ENCODE peak calls at places on chromosomes 3 and 15, in nine cellular contexts. V is T-helper 2 cell; N is activated CD4-positive, alpha-beta T cell treated with anti-CD3 and anti-CD28 coated beads, Interleukin-2, amount 10 ng/mL, durations not matched to agents 7 days and 5 days; H is HS-27A; Q is left cardiac atrium; R is HuH-7.5; W is globus pallidus; K is activated CD8-positive, alpha-beta memory T cell treated with anti-CD3 and anti-CD28 coated beads for 1 hour; F is stomach. A is an unnamed sample.

GRCh38 chr3:177494216-177494615 is 296.9 kb upstream of the TBL1XR1 start:
- DNase-seq in V (no peak), N (no peak), H (no peak), Q (no peak), R (no peak), W (no peak), K (no peak), F (no peak), A (no peak)

GRCh38 chr3:127690106-127690505 is 17.4 kb downstream of the ABTB1 start:
- DNase-seq in V (no peak), N (no peak), H (peak), Q (peak), R (no peak), W (no peak), K (no peak), F (no peak), A (no peak)

GRCh38 chr15:66827039-66827697 is 125.1 kb downstream of the SMAD6 start:
- DNase-seq in V (no peak), N (no peak), H (no peak), Q (no peak), R (no peak), W (no peak), K (no peak), F (no peak), A (no peak)

GRCh38 chr3:53179580-53179979 is 18.6 kb downstream of the PRKCD start:
- DNase-seq in V (no peak), N (no peak), H (no peak), Q (no peak), R (no peak), W (no peak), K (no peak), F (no peak), A (no peak)

GRCh38 chr15:35246376-35246965 is 161.4 kb upstream of the NANOGP8 start:
- DNase-seq in V (no peak), N (no peak), H (no peak), Q (no peak), R (no peak), W (no peak), K (no peak), F (no peak), A (no peak)

GRCh38 chr3:98823791-98824190 is 60.7 kb downstream of the ST3GAL6 start:
- DNase-seq in V (no peak), N (no peak), H (no peak), Q (no peak), R (no peak), W (no peak), K (no peak), F (no peak), A (no peak)

GRCh38 chr3:57093489-57093888 is 33.0 kb downstream of the SPATA12 start:
- DNase-seq in V (no peak), N (no peak), H (no peak), Q (no peak), R (no peak), W (no peak), K (no peak), F (no peak), A (no peak)

GRCh38 chr3:35409991-35410390 is 229.3 kb upstream of the ARPP21 start:
- DNase-seq in V (no peak), N (no peak), H (no peak), Q (no peak), R (no peak), W (no peak), K (no peak), F (no peak), A (no peak)

GRCh38 chr3:69012111-69012835 is 1.2 kb downstream of the EOGT start:
- DNase-seq in V (no peak), N (no peak), H (no peak), Q (peak), R (no peak), W (no peak), K (no peak), F (no peak), A (no peak)

GRCh38 chr3:70849911-70850699 is 537.7 kb upstream of the MDFIC2 start:
- DNase-seq in V (no peak), N (no peak), H (peak), Q (peak), R (no peak), W (no peak), K (no peak), F (no peak), A (no peak)

GRCh38 chr3:106114220-106114619 is 245.4 kb upstream of the CBLB start:
- DNase-seq in V (no peak), N (no peak), H (no peak), Q (no peak), R (no peak), W (no peak), K (no peak), F (no peak), A (no peak)

GRCh38 chr15:52567886-52568568 is 803 bp downstream of the ARPP19 start:
- DNase-seq in V (no peak), N (peak), H (peak), Q (no peak), R (peak), W (no peak), K (no peak), F (peak), A (no peak)

GRCh38 chr3:142053835-142054234 is 95.5 kb downstream of the TFDP2 start:
- DNase-seq in V (no peak), N (no peak), H (no peak), Q (no peak), R (no peak), W (no peak), K (no peak), F (no peak), A (no peak)

GRCh38 chr3:23979569-23979968 is 34.5 kb downstream of the NR1D2 start:
- DNase-seq in V (no peak), N (no peak), H (no peak), Q (no peak), R (no peak), W (no peak), K (no peak), F (no peak), A (no peak)

GRCh38 chr3:189833266-189833665 is 202.1 kb downstream of the TP63 start:
- DNase-seq in V (no peak), N (no peak), H (no peak), Q (no peak), R (no peak), W (no peak), K (no peak), F (no peak), A (no peak)

GRCh38 chr15:82890338-82891024 is 62.0 kb downstream of the HOMER2 start:
- DNase-seq in V (no peak), N (no peak), H (no peak), Q (no peak), R (no peak), W (no peak), K (no peak), F (no peak), A (no peak)

GRCh38 chr3:141455603-141456327 is 31.1 kb upstream of the RASA2 start:
- DNase-seq in V (no peak), N (no peak), H (no peak), Q (no peak), R (no peak), W (no peak), K (no peak), F (no peak), A (no peak)

GRCh38 chr15:39874890-39875549 is 45.0 kb downstream of the GPR176 start:
- DNase-seq in V (no peak), N (peak), H (no peak), Q (no peak), R (no peak), W (peak), K (no peak), F (peak), A (no peak)

GRCh38 chr15:26095710-26096330 is 232.7 kb upstream of the ATP10A start:
- DNase-seq in V (no peak), N (no peak), H (no peak), Q (no peak), R (no peak), W (no peak), K (no peak), F (no peak), A (no peak)

GRCh38 chr3:64437126-64437525 is 211.9 kb upstream of the PRICKLE2 start:
- DNase-seq in V (no peak), N (no peak), H (no peak), Q (no peak), R (no peak), W (no peak), K (no peak), F (no peak), A (no peak)

GRCh38 chr3:167480748-167481147 is 6.9 kb upstream of the SERPINI2 start:
- DNase-seq in V (no peak), N (no peak), H (no peak), Q (no peak), R (no peak), W (no peak), K (no peak), F (no peak), A (no peak)

GRCh38 chr3:117105650-117106049 is 396.1 kb downstream of the TUSC7 start:
- DNase-seq in V (no peak), N (no peak), H (no peak), Q (no peak), R (no peak), W (no peak), K (no peak), F (no peak), A (no peak)

GRCh38 chr3:76765526-76765925 is 274.4 kb upstream of the ROBO2 start:
- DNase-seq in V (no peak), N (no peak), H (no peak), Q (no peak), R (no peak), W (no peak), K (no peak), F (no peak), A (no peak)

GRCh38 chr15:45729146-45729545 is 94.3 kb downstream of the SQOR start:
- DNase-seq in V (no peak), N (no peak), H (no peak), Q (no peak), R (no peak), W (no peak), K (no peak), F (no peak), A (no peak)

GRCh38 chr15:66865622-66866611 is 163.9 kb downstream of the SMAD6 start:
- DNase-seq in V (no peak), N (no peak), H (no peak), Q (no peak), R (no peak), W (peak), K (no peak), F (peak), A (peak)

GRCh38 chr3:100796556-100796955 is 87.3 kb downstream of the TFG start:
- DNase-seq in V (no peak), N (no peak), H (no peak), Q (no peak), R (no peak), W (peak), K (no peak), F (no peak), A (no peak)

GRCh38 chr15:70589221-70589620 is 174.1 kb downstream of the UACA start:
- DNase-seq in V (no peak), N (no peak), H (peak), Q (no peak), R (no peak), W (no peak), K (no peak), F (no peak), A (no peak)

GRCh38 chr3:122255757-122256439 is 69.2 kb upstream of the CSTA start:
- DNase-seq in V (no peak), N (no peak), H (no peak), Q (no peak), R (peak), W (peak), K (no peak), F (no peak), A (no peak)

GRCh38 chr3:8988791-8989558 is 25.7 kb upstream of the RAD18 start:
- DNase-seq in V (no peak), N (no peak), H (no peak), Q (no peak), R (no peak), W (no peak), K (no peak), F (no peak), A (no peak)

GRCh38 chr3:150146891-150147761 is 176.4 kb upstream of the PFN2 start:
- DNase-seq in V (no peak), N (no peak), H (peak), Q (peak), R (no peak), W (no peak), K (no peak), F (no peak), A (no peak)

GRCh38 chr15:57784081-57784488 is 77.6 kb downstream of the POLR2M start:
- DNase-seq in V (no peak), N (no peak), H (no peak), Q (peak), R (no peak), W (peak), K (no peak), F (no peak), A (no peak)

GRCh38 chr3:182325213-182325941 is 467.9 kb upstream of the ATP11B start:
- DNase-seq in V (no peak), N (no peak), H (no peak), Q (no peak), R (no peak), W (no peak), K (no peak), F (no peak), A (no peak)

GRCh38 chr3:13612829-13613228 is 63.9 kb downstream of the FBLN2 start:
- DNase-seq in V (no peak), N (no peak), H (no peak), Q (no peak), R (no peak), W (no peak), K (no peak), F (no peak), A (no peak)

GRCh38 chr15:101068961-101069734 is 150.0 kb downstream of the LRRK1 start:
- DNase-seq in V (no peak), N (no peak), H (no peak), Q (peak), R (no peak), W (no peak), K (no peak), F (no peak), A (no peak)

GRCh38 chr3:66615643-66616301 is 115.0 kb upstream of the LRIG1 start:
- DNase-seq in V (no peak), N (no peak), H (no peak), Q (no peak), R (no peak), W (no peak), K (no peak), F (no peak), A (no peak)